ENCODE peak calls at places on chromosomes 6 and 20, in nine cellular contexts. F, E, R, C, U, G, Q, H and V are unnamed samples.

GRCh38 chr6:43990627-43991619 is 136.3 kb downstream of the MRPL14 start:
- DNase-seq in F (peak), E (peak), R (peak), C (peak), U (peak), G (peak), Q (peak), H (no peak), V (peak)

GRCh38 chr6:169189686-169190085 is 64.0 kb downstream of the THBS2 start:
- DNase-seq in F (no peak), E (no peak), R (no peak), C (no peak), U (no peak), G (no peak), Q (no peak), H (no peak), V (no peak)

GRCh38 chr20:46215913-46216707 is 92.2 kb downstream of the CDH22 start:
- DNase-seq in F (no peak), E (no peak), R (peak), C (no peak), U (no peak), G (peak), Q (peak), H (peak), V (no peak)

GRCh38 chr20:33704197-33704924 is 15.7 kb downstream of the PXMP4 start:
- DNase-seq in F (no peak), E (no peak), R (peak), C (no peak), U (no peak), G (no peak), Q (no peak), H (no peak), V (no peak)

GRCh38 chr6:123802697-123803455 is 789 bp upstream of the NKAIN2 start:
- DNase-seq in F (peak), E (peak), R (peak), C (peak), U (peak), G (peak), Q (peak), H (peak), V (peak)

GRCh38 chr20:46767127-46767761 is 57.8 kb downstream of the SLC2A10 start:
- DNase-seq in F (no peak), E (peak), R (no peak), C (no peak), U (peak), G (peak), Q (peak), H (peak), V (peak)

GRCh38 chr6:163460307-163460782 is 45.8 kb downstream of the QKI start:
- DNase-seq in F (no peak), E (no peak), R (peak), C (no peak), U (no peak), G (peak), Q (peak), H (no peak), V (no peak)

GRCh38 chr6:37357860-37358259 is 4.1 kb downstream of the RNF8 start:
- DNase-seq in F (no peak), E (no peak), R (no peak), C (no peak), U (no peak), G (no peak), Q (no peak), H (no peak), V (no peak)

GRCh38 chr20:10634683-10635411 is 39.0 kb downstream of the JAG1 start:
- DNase-seq in F (no peak), E (no peak), R (no peak), C (peak), U (no peak), G (peak), Q (no peak), H (no peak), V (no peak)

GRCh38 chr6:36873612-36874011 is 991 bp downstream of the PPIL1 start:
- DNase-seq in F (no peak), E (peak), R (no peak), C (no peak), U (no peak), G (no peak), Q (no peak), H (no peak), V (peak)

GRCh38 chr6:106300944-106301343 is 24.6 kb downstream of the ATG5 start:
- DNase-seq in F (no peak), E (no peak), R (peak), C (peak), U (no peak), G (peak), Q (peak), H (no peak), V (no peak)

GRCh38 chr6:121157913-121158312 is 176.4 kb downstream of the TBC1D32 start:
- DNase-seq in F (no peak), E (no peak), R (no peak), C (no peak), U (no peak), G (peak), Q (peak), H (no peak), V (no peak)

GRCh38 chr20:9163995-9164394 is 95.1 kb downstream of the PLCB4 start:
- DNase-seq in F (no peak), E (no peak), R (no peak), C (no peak), U (no peak), G (no peak), Q (no peak), H (no peak), V (no peak)

GRCh38 chr6:4349931-4350330 is 214.6 kb upstream of the ECI2 start:
- DNase-seq in F (no peak), E (no peak), R (no peak), C (no peak), U (no peak), G (no peak), Q (no peak), H (no peak), V (no peak)

GRCh38 chr20:59770270-59770669 is 163.2 kb downstream of the SYCP2 start:
- DNase-seq in F (no peak), E (no peak), R (no peak), C (no peak), U (no peak), G (no peak), Q (no peak), H (no peak), V (no peak)

GRCh38 chr20:62603021-62603906 is 39.0 kb upstream of the SLCO4A1 start:
- DNase-seq in F (peak), E (peak), R (peak), C (no peak), U (peak), G (no peak), Q (peak), H (no peak), V (no peak)

GRCh38 chr20:64064145-64064698 is 1.2 kb downstream of the TCEA2 start:
- DNase-seq in F (no peak), E (no peak), R (peak), C (no peak), U (peak), G (peak), Q (peak), H (no peak), V (no peak)

GRCh38 chr20:36572701-36573102 is 695 bp upstream of the TGIF2 start:
- DNase-seq in F (no peak), E (no peak), R (no peak), C (no peak), U (peak), G (peak), Q (peak), H (peak), V (no peak)

GRCh38 chr6:159989882-159990480 is 21.1 kb downstream of the IGF2R start:
- DNase-seq in F (no peak), E (no peak), R (no peak), C (no peak), U (no peak), G (no peak), Q (peak), H (no peak), V (no peak)